ENCODE peak calls at places on chromosome 11, in five cellular contexts. Z is activated CD4-positive, CD25-positive, alpha-beta regulatory T cell treated with anti-CD3 and anti-CD28 coated beads, Interleukin-2, amount 50 U/mL, for 24 hours; J is naive thymus-derived CD4-positive, alpha-beta T cell; L is left cardiac atrium; U is aorta. H is an unnamed sample.

GRCh38 chr11:3153291-3153861 is 11.7 kb downstream of the OSBPL5 start:
- ATAC-seq in U (peak; percentile 67), J (no peak), L (peak; percentile 73), Z (no peak), H (peak; percentile 87)

GRCh38 chr11:44416776-44417175 is 106.8 kb upstream of the ALX4 start:
- ATAC-seq in L (no peak), J (no peak), Z (no peak), U (no peak), H (no peak)

GRCh38 chr11:20112291-20113146 is 47.8 kb downstream of the DBX1 start:
- ATAC-seq in U (peak; percentile 92), J (peak; percentile 39), L (peak; percentile 93), Z (no peak), H (peak; percentile 96)

GRCh38 chr11:74574563-74574962 is 17.8 kb upstream of the POLD3 start:
- ATAC-seq in L (no peak), Z (no peak), J (no peak), U (no peak), H (no peak)

GRCh38 chr11:83862691-83863090 is 576.5 kb upstream of the CCDC90B start:
- ATAC-seq in U (peak; percentile 69), J (no peak), Z (no peak), L (peak; percentile 86), H (no peak)

GRCh38 chr11:61601512-61601911 is 20.6 kb upstream of the SYT7 start:
- ATAC-seq in Z (no peak), J (no peak), U (no peak), L (no peak), H (no peak)

GRCh38 chr11:107467754-107468153 is 10.1 kb upstream of the CWF19L2 start:
- ATAC-seq in J (no peak), U (no peak), Z (no peak), L (no peak), H (no peak)

GRCh38 chr11:15347969-15348734 is 233.4 kb downstream of the INSC start:
- ATAC-seq in U (no peak), J (no peak), Z (no peak), L (no peak), H (no peak)

GRCh38 chr11:7031346-7031957 is 11.2 kb downstream of the NLRP14 start:
- ATAC-seq in U (no peak), Z (no peak), L (no peak), J (no peak), H (no peak)

GRCh38 chr11:101429708-101430107 is 154.1 kb downstream of the TRPC6 start:
- ATAC-seq in J (no peak), L (no peak), Z (no peak), U (no peak), H (no peak)

GRCh38 chr11:19728436-19728835 is 15.8 kb downstream of the NAV2 start:
- ATAC-seq in U (no peak), L (no peak), J (no peak), Z (no peak), H (peak; percentile 34)

GRCh38 chr11:76041208-76041607 is 165.1 kb downstream of the WNT11 start:
- ATAC-seq in U (no peak), Z (no peak), L (no peak), J (no peak), H (no peak)